ENCODE peak calls at places on chromosomes 6 and 20, in seven cellular contexts. K is SK-N-SH, I is left lung, B is right lobe of liver, A is HepG2, G is neural progenitor cell, Z is MM.1S. D is an unnamed sample. For H3K9me3, the result is how much of the 10 kb centered on the place peaks cover.

GRCh38 chr6:40906759-40907158 is 132.3 kb downstream of the UNC5CL start:
- DNase-seq in K (no peak), I (no peak), B (no peak), A (no peak), G (no peak), Z (no peak), D (no peak)

GRCh38 chr6:34063641-34064040 is 82.2 kb downstream of the GRM4 start:
- DNase-seq in K (no peak), I (no peak), B (no peak), A (no peak), G (no peak), Z (no peak), D (peak)

GRCh38 chr6:140052757-140053729 is 678.6 kb upstream of the CITED2 start:
- DNase-seq in K (no peak), I (no peak), B (no peak), A (no peak), G (peak), Z (no peak), D (peak)

GRCh38 chr20:16639027-16639941 is 66.0 kb upstream of the KIF16B start:
- DNase-seq in K (no peak), I (no peak), B (no peak), A (no peak), G (no peak), Z (no peak), D (no peak)

GRCh38 chr6:157381631-157382621 is 936 bp downstream of the ZDHHC14 start:
- DNase-seq in K (peak), I (peak), B (peak), A (peak), G (peak), Z (peak), D (peak)

GRCh38 chr6:41471064-41471895 is 74.9 kb upstream of the FOXP4 start:
- DNase-seq in K (no peak), I (no peak), B (no peak), A (no peak), G (no peak), Z (no peak), D (peak)

GRCh38 chr6:144607998-144608736 is 323.0 kb downstream of the UTRN start:
- DNase-seq in K (no peak), I (no peak), B (no peak), A (no peak), G (no peak), Z (no peak), D (no peak)

GRCh38 chr6:157481189-157481864 is 100.3 kb downstream of the ZDHHC14 start:
- DNase-seq in K (no peak), I (no peak), B (no peak), A (no peak), G (no peak), Z (no peak), D (no peak)

GRCh38 chr6:105066233-105066632 is 109.3 kb downstream of the LIN28B start:
- DNase-seq in K (no peak), I (no peak), B (no peak), A (peak), G (no peak), Z (no peak), D (no peak)

GRCh38 chr6:146598785-146599405 is at the start of gene ADGB:
- DNase-seq in K (peak), I (peak), B (peak), A (peak), G (peak), Z (peak), D (no peak)

GRCh38 chr6:25350593-25350992 is 71.4 kb downstream of the CARMIL1 start:
- DNase-seq in K (no peak), I (no peak), B (no peak), A (no peak), G (no peak), Z (no peak), D (no peak)

GRCh38 chr6:168581706-168582105 is 140.7 kb downstream of the SMOC2 start:
- DNase-seq in K (no peak), I (no peak), B (no peak), A (no peak), G (no peak), Z (no peak), D (no peak)

GRCh38 chr6:138987299-138987642 is 782 bp downstream of the REPS1 start:
- DNase-seq in K (no peak), I (no peak), B (peak), A (no peak), G (no peak), Z (no peak), D (no peak)

GRCh38 chr20:1537731-1538058 is 19.8 kb downstream of the SIRPD start:
- DNase-seq in K (no peak), I (peak), B (no peak), A (no peak), G (no peak), Z (no peak), D (no peak)

GRCh38 chr20:49248879-49249665 is 28.8 kb downstream of the ZNFX1 start:
- DNase-seq in K (no peak), I (no peak), B (no peak), A (no peak), G (no peak), Z (no peak), D (no peak)

GRCh38 chr6:79604583-79605037 is 26.5 kb upstream of the SH3BGRL2 start:
- DNase-seq in K (no peak), I (no peak), B (no peak), A (peak), G (no peak), Z (no peak), D (no peak)

GRCh38 chr20:31604567-31605030 is 490 bp upstream of the ID1 start:
- DNase-seq in K (no peak), I (no peak), B (no peak), A (peak), G (peak), Z (no peak), D (no peak)

GRCh38 chr20:21971436-21971835 is 266.0 kb downstream of the PAX1 start:
- DNase-seq in K (no peak), I (no peak), B (no peak), A (no peak), G (no peak), Z (no peak), D (no peak)

GRCh38 chr6:170344631-170345576 is 38.3 kb downstream of the FAM120B start:
- DNase-seq in K (no peak), I (no peak), B (no peak), A (peak), G (no peak), Z (no peak), D (no peak)

GRCh38 chr6:16148498-16148897 is 19.6 kb downstream of the MYLIP start:
- DNase-seq in K (no peak), I (peak), B (no peak), A (peak), G (no peak), Z (no peak), D (no peak)

GRCh38 chr20:10648651-10649050 is 25.1 kb downstream of the JAG1 start:
- DNase-seq in K (no peak), I (no peak), B (no peak), A (no peak), G (no peak), Z (no peak), D (no peak)

GRCh38 chr6:130788954-130789353 is 38.3 kb upstream of the SMLR1 start:
- DNase-seq in K (no peak), I (no peak), B (no peak), A (peak), G (no peak), Z (no peak), D (no peak)

GRCh38 chr20:43564993-43565757 is 6.3 kb downstream of the SGK2 start:
- DNase-seq in K (no peak), I (no peak), B (no peak), A (no peak), G (no peak), Z (no peak), D (no peak)

GRCh38 chr6:13953061-13953705 is 28.4 kb downstream of the RNF182 start:
- DNase-seq in K (no peak), I (no peak), B (no peak), A (no peak), G (no peak), Z (no peak), D (no peak)

GRCh38 chr6:26230336-26230735 is 134.7 kb upstream of the BTN3A2 start:
- DNase-seq in K (no peak), I (no peak), B (no peak), A (no peak), G (no peak), Z (no peak), D (no peak)

GRCh38 chr6:158353851-158354508 is 41.7 kb downstream of the TULP4 start:
- DNase-seq in K (no peak), I (no peak), B (no peak), A (no peak), G (no peak), Z (no peak), D (no peak)

GRCh38 chr20:31403886-31404285 is 2.1 kb downstream of the DEFB121 start:
- DNase-seq in K (no peak), I (no peak), B (no peak), A (no peak), G (no peak), Z (no peak), D (no peak)

GRCh38 chr6:10730254-10730653 is 7.4 kb downstream of the TMEM14C start:
- DNase-seq in K (no peak), I (no peak), B (no peak), A (no peak), G (no peak), Z (no peak), D (no peak)

GRCh38 chr6:148598690-148599089 is 148.1 kb upstream of the UST start:
- DNase-seq in K (no peak), I (no peak), B (no peak), A (no peak), G (no peak), Z (no peak), D (no peak)
- H3K9me3 ChIP-seq in K (under half), I (under half), B (under half), A (under half), G (under half), Z (under half), D (under half)

GRCh38 chr20:36399147-36399968 is 93.2 kb downstream of the DLGAP4 start:
- DNase-seq in K (peak), I (no peak), B (no peak), A (peak), G (peak), Z (peak), D (peak)
- TF ChIP-seq CTCF in K (peak), I (no peak), B (no peak), A (peak), G (peak), Z (peak), D (peak)

GRCh38 chr6:31865205-31866118 is 2.8 kb upstream of the NEU1 start:
- DNase-seq in K (no peak), I (no peak), B (no peak), A (peak), G (no peak), Z (no peak), D (no peak)

GRCh38 chr6:31861919-31862343 is 690 bp downstream of the NEU1 start:
- DNase-seq in K (peak), I (no peak), B (no peak), A (no peak), G (no peak), Z (no peak), D (no peak)

GRCh38 chr6:31862344-31863235 is at the start of gene NEU1:
- DNase-seq in K (peak), I (peak), B (peak), A (peak), G (peak), Z (peak), D (peak)

GRCh38 chr6:31861150-31861549 is 1.5 kb downstream of the NEU1 start:
- DNase-seq in K (no peak), I (no peak), B (no peak), A (no peak), G (no peak), Z (no peak), D (no peak)

GRCh38 chr6:31864818-31865204 is 2.2 kb upstream of the NEU1 start:
- DNase-seq in K (no peak), I (no peak), B (no peak), A (no peak), G (no peak), Z (no peak), D (no peak)
- H3K4me3 ChIP-seq in K (no peak), I (no peak), B (no peak), A (peak), G (no peak), Z (no peak), D (no peak)

GRCh38 chr20:19024296-19025035 is 188.0 kb upstream of the SLC24A3 start:
- DNase-seq in K (no peak), I (no peak), B (no peak), A (no peak), G (no peak), Z (no peak), D (no peak)
- H3K9me3 ChIP-seq in K (under half), I (under half), B (under half), A (under half), G (under half), Z (under half), D (under half)

GRCh38 chr6:150905769-150906168 is 40.3 kb downstream of the MTHFD1L start:
- DNase-seq in K (no peak), I (no peak), B (no peak), A (no peak), G (peak), Z (no peak), D (no peak)
- TF ChIP-seq CTCF in K (peak), I (no peak), B (no peak), A (peak), G (peak), Z (peak), D (peak)

DNA sequence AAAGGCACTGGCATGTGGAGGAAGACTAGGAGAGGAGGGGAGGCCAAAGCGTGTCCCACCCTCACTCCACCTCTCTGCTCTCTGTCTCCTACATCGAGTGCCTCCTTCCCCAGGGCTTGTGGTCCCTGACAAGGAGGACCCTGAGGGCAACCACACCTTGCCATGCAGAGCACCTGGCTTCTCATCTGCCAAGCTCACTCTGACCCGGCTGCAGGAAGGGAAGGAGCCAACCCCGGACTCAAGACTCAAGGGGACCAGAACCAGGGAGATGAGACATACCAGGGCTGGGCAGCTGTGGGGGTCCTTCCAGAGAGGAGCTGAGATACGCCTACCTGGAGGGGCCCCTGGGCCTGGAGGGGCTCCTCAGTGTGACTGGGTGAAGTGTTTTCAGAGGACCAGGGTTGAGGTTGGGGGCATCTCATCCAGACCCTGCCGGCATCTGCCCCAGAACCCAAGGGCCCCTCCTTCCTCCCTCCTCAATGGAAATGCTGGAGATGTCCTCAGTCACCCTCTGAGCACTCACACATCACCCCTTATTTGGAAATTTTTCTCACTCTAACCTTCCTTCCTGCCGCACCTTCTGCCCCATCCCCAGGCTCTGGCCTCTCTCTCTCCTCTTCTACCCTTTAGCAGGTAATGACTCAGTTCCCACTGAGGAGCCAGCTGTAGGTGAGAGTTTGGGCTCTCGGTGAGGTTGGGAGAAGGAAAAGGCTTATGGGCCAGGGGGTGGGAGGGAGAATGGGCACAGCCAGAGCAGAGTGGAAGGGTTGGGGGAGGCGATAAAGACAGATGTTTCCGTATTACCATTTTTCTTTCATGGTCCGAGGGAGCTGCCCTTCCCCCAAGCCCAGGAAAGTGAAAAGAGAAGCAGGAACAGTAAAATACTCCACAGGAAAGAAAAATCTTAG is 32.0 kb upstream of the POU5F1 start:
- DNase-seq in K (no peak), I (no peak), B (no peak), A (no peak), G (no peak), Z (no peak), D (no peak)
- H3K4me3 ChIP-seq in K (no peak), I (peak), B (no peak), A (no peak), G (no peak), Z (peak), D (no peak)

DNA sequence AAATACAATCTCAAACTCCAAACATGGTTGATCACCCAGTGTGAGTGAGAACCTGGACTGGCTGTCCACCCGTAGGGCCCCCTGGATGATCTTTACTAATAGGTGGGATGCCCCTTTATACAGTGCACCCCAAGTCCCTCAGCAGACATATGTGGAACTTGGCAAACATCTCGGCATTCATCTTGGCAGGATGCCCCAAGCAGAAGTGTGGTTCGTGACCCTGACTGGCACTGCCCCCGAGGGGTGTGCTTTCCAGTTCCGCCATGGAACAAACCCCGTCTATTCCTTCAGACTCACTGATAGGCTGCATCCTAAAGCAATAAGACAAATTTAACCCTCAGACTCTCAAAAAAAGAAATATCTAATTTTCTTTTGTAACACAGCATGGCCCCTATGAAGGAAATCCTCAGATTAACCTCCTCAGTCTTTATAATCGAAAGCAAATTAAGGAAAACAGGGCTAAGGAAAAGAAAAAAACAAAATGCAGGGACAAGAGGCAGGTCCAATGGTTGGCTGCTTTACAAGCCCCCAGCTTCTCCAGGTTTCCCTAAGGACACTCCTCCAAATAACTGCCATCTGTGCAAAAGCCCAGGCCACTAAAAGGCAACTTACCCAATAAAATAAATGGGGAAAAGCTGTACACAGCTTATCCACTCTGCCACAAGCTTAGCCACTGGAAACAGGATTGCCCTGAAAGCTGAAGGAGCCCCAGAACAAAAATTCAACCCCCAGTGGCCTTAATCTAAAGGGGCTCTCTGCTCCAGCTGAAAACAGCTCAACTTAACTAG is 30.5 kb upstream of the RIPK1 start:
- DNase-seq in K (no peak), I (no peak), B (no peak), A (no peak), G (no peak), Z (no peak), D (peak)
- H3K9me3 ChIP-seq in K (under half), I (under half), B (under half), A (under half), G (under half), Z (under half), D (under half)

DNA sequence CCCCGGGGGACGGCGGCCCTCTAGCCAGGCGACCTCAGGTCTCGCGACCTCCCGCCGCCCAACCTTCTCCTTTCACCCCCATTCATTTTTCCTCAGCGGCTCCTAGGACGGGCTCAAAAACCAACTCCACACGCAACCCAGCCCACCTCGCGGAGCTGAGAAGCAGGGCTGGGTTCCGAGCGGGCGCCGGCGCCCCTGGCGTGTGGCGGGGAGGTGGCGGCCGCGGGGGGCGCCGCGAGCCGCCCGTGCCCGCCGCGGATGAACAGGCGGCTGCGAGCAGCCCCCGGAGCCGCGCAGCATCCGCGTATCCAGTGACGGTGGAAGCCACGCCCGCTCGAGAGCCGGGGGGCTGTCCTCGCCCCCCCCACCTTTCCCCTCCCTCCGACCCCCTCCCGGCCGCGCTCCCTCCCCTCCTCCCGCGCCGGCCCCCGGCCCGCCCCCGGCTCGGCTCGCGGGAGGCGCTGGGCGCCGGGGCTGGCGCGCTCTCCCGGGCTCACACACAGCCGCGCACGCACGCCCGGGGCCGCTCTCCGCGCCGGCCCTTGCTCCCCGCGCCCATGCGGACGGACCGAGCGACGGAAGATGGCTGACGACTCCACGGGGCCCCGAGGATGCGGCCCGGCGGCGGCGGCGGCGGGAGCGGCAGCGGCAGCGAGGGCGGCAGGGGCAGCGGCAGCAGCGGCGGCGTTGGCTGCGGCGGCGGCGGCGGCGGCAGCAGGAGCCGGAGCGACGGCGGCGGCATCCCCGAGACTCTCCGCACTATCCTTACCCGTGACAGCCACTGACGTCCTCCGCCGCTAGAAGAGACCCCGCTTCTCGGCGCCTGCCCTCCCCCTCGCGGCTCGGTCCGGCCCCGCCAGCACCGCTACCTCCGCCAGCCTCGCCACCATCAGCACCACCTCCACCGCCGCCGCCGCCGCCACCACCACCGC is at the start of gene SOBP:
- DNase-seq in K (peak), I (peak), B (peak), A (peak), G (peak), Z (peak), D (peak)
- TF ChIP-seq CTCF in K (no peak), I (no peak), B (no peak), A (no peak), G (peak), Z (no peak), D (peak)